ENCODE peak calls at places on chromosomes 2 and 18, in eight cellular contexts. J is cerebellar cortex, A is smooth muscle cell of the brain vasculature, N is GM23338, C is ELF-1, Q is 8988T, K is nucleus accumbens, M is NCI-H1694 treated with DMSO at 0.1 percent for 48 hours. L is an unnamed sample.
A peak's percentile ranks its signal among the peaks of the same experiment; 100 is the strongest.

GRCh38 chr2:240791821-240792657 is 28.0 kb downstream of the KIF1A start:
- DNase-seq in Q (no peak), K (no peak), A (no peak), N (no peak), M (no peak), C (no peak), J (peak; percentile 51), L (no peak)

GRCh38 chr2:163757811-163758210 is 22.0 kb upstream of the FIGN start:
- DNase-seq in Q (no peak), C (peak; percentile 43), K (no peak), A (no peak), M (no peak), J (no peak), N (peak; percentile 42), L (peak; percentile 31)

GRCh38 chr2:170690671-170691070 is 24.5 kb upstream of the SP5 start:
- DNase-seq in A (no peak), M (no peak), K (no peak), Q (no peak), J (peak; percentile 31), C (no peak), N (no peak), L (no peak)

GRCh38 chr2:212528106-212528856 is 10.3 kb downstream of the ERBB4 start:
- DNase-seq in K (no peak), Q (no peak), N (no peak), M (no peak), J (no peak), A (no peak), C (no peak), L (no peak)

GRCh38 chr18:13369756-13370510 is 151.4 kb downstream of the LDLRAD4 start:
- DNase-seq in A (no peak), N (no peak), C (no peak), K (no peak), Q (no peak), M (no peak), J (peak; percentile 38), L (no peak)

GRCh38 chr2:177832611-177833133 is 239.9 kb downstream of the PDE11A start:
- DNase-seq in M (no peak), J (no peak), A (no peak), Q (no peak), N (no peak), K (no peak), C (no peak), L (no peak)

GRCh38 chr2:229174794-229175529 is 96.1 kb downstream of the PID1 start:
- DNase-seq in J (no peak), M (no peak), Q (no peak), C (no peak), N (no peak), A (no peak), K (no peak), L (no peak)

GRCh38 chr2:64327510-64328414 is 126.2 kb upstream of the LGALSL start:
- DNase-seq in N (peak; percentile 50), M (no peak), J (peak; percentile 82), Q (peak; percentile 35), C (no peak), K (no peak), A (no peak), L (peak; percentile 46)

GRCh38 chr2:239296020-239296932 is 104.5 kb downstream of the HDAC4 start:
- DNase-seq in M (no peak), C (no peak), N (no peak), K (no peak), J (no peak), A (no peak), Q (no peak), L (no peak)

L was measured in mesendoderm.